ENCODE peak calls at places on chromosomes 1 and 21, in six cellular contexts. M, I, P, A, D and W are unnamed samples.

GRCh38 chr1:239725371-239725770 is 339.0 kb downstream of the CHRM3 start:
- DNase-seq in M (no peak), I (no peak), P (no peak), A (no peak), D (no peak), W (no peak)

GRCh38 chr1:185155600-185156320 is 993 bp downstream of the TRMT1L start:
- DNase-seq in M (peak; percentile 16), I (no peak), P (peak; percentile 14), A (no peak), D (no peak), W (peak; percentile 67)

GRCh38 chr21:33478858-33479678 is 706 bp downstream of the TMEM50B start:
- DNase-seq in M (peak; percentile 70), I (no peak), P (peak; percentile 25), A (no peak), D (no peak), W (peak; percentile 38)

GRCh38 chr1:84997667-84998600 is 1.0 kb upstream of the MCOLN2 start:
- DNase-seq in M (peak; percentile 42), I (no peak), P (no peak), A (no peak), D (no peak), W (no peak)

GRCh38 chr1:184929711-184930202 is 44.6 kb downstream of the NIBAN1 start:
- DNase-seq in M (no peak), I (no peak), P (no peak), A (no peak), D (no peak), W (no peak)

GRCh38 chr1:65310078-65310587 is 790 bp downstream of the DNAJC6 start:
- DNase-seq in M (no peak), I (peak; percentile 83), P (peak; percentile 84), A (no peak), D (no peak), W (peak; percentile 40)

GRCh38 chr1:171245458-171246064 is 2.7 kb upstream of the FMO1 start:
- DNase-seq in M (peak; percentile 53), I (peak; percentile 31), P (peak; percentile 4), A (no peak), D (no peak), W (peak; percentile 58)

GRCh38 chr1:41378999-41379740 is 17.9 kb downstream of the FOXO6 start:
- DNase-seq in M (no peak), I (no peak), P (no peak), A (no peak), D (no peak), W (no peak)

GRCh38 chr1:224435318-224435763 is 744 bp upstream of the WDR26 start:
- DNase-seq in M (peak; percentile 70), I (peak; percentile 30), P (no peak), A (peak; percentile 32), D (no peak), W (peak; percentile 34)

GRCh38 chr1:65174585-65174984 is 26.6 kb downstream of the AK4 start:
- DNase-seq in M (peak; percentile 90), I (peak; percentile 51), P (peak; percentile 40), A (peak; percentile 95), D (no peak), W (peak; percentile 94)

GRCh38 chr1:157770442-157771043 is 6.4 kb downstream of the FCRL2 start:
- DNase-seq in M (no peak), I (no peak), P (no peak), A (no peak), D (no peak), W (peak; percentile 27)